ENCODE peak calls at places on chromosomes 7 and 10, in eight cellular contexts. N is pancreas; E is hypothalamus; G is heart left ventricle; K is glutamatergic neuron; B is activated T-cell treated with anti-CD3 and anti-CD28 coated beads, Interleukin-2, amount 50 U/mL, for 24 hours; V is stimulated activated CD4-positive, alpha-beta T cell treated with anti-CD3 and anti-CD28 coated beads, Interleukin-4, amount 100 ng/mL, for 1 hour; F is activated CD4-positive, CD25-positive, alpha-beta regulatory T cell. Y is an unnamed sample.

GRCh38 chr7:44729949-44730590 is 18.6 kb upstream of the ZMIZ2 start:
- DNase-seq in E (no peak), N (no peak), F (no peak), V (no peak), B (no peak), K (no peak), G (no peak), Y (no peak)

GRCh38 chr7:26321440-26321839 is 29.8 kb downstream of the SNX10 start:
- DNase-seq in N (no peak), G (no peak), K (no peak), E (no peak), B (no peak), F (no peak), V (no peak), Y (no peak)

GRCh38 chr10:32680803-32681557 is 235.0 kb downstream of the CCDC7 start:
- DNase-seq in G (no peak), V (no peak), B (no peak), E (no peak), K (no peak), N (no peak), F (no peak), Y (no peak)

GRCh38 chr7:87111877-87112276 is 40.4 kb upstream of the DMTF1 start:
- DNase-seq in V (no peak), K (no peak), N (no peak), E (no peak), F (no peak), G (no peak), B (no peak), Y (no peak)

GRCh38 chr7:12571691-12572090 is 1.2 kb downstream of the SCIN start:
- DNase-seq in G (no peak), F (no peak), V (no peak), K (no peak), N (no peak), B (no peak), E (no peak), Y (no peak)

GRCh38 chr7:92115821-92116220 is 18.5 kb downstream of the CYP51A1 start:
- DNase-seq in V (no peak), F (no peak), E (no peak), G (no peak), K (no peak), B (no peak), N (no peak), Y (no peak)

GRCh38 chr10:72097448-72098300 is 9.3 kb upstream of the SPOCK2 start:
- DNase-seq in G (no peak), K (no peak), V (no peak), F (no peak), B (no peak), E (no peak), N (no peak), Y (no peak)

GRCh38 chr7:28347462-28347861 is 64.9 kb upstream of the CREB5 start:
- DNase-seq in K (no peak), N (no peak), G (no peak), V (no peak), F (no peak), E (no peak), B (no peak), Y (no peak)

GRCh38 chr10:118339096-118339495 is 3.0 kb downstream of the FAM204A start:
- DNase-seq in N (no peak), E (no peak), F (no peak), V (no peak), B (no peak), G (peak), K (no peak), Y (no peak)

GRCh38 chr10:95401704-95402469 is 111.1 kb upstream of the PDLIM1 start:
- DNase-seq in V (no peak), E (no peak), G (no peak), N (no peak), F (no peak), K (no peak), B (no peak), Y (no peak)

GRCh38 chr10:116973371-116973905 is 31.5 kb downstream of the SHTN1 start:
- DNase-seq in E (no peak), N (no peak), F (no peak), V (no peak), B (no peak), K (no peak), G (no peak), Y (peak)

GRCh38 chr7:771241-772004 is 44.3 kb upstream of the PRKAR1B start:
- DNase-seq in G (peak), K (no peak), N (peak), V (no peak), B (no peak), F (no peak), E (no peak), Y (no peak)

GRCh38 chr10:2011106-2011716 is 273.9 kb upstream of the ADARB2 start:
- DNase-seq in G (no peak), B (no peak), K (no peak), N (peak), V (no peak), E (no peak), F (no peak), Y (no peak)

GRCh38 chr7:66033471-66034385 is 41.9 kb upstream of the ASL start:
- DNase-seq in N (no peak), F (no peak), B (no peak), V (no peak), K (no peak), E (no peak), G (no peak), Y (no peak)

GRCh38 chr7:104207731-104208420 is at the start of gene ORC5:
- DNase-seq in N (peak), V (peak), F (peak), B (peak), K (peak), G (peak), E (peak), Y (peak)

GRCh38 chr7:142881586-142882337 is 3.8 kb downstream of the TRPV6 start:
- DNase-seq in V (no peak), G (no peak), N (no peak), K (no peak), B (no peak), F (no peak), E (no peak), Y (no peak)

GRCh38 chr7:148028165-148028564 is 562.4 kb upstream of the C7orf33 start:
- DNase-seq in B (no peak), N (no peak), V (no peak), K (no peak), E (no peak), G (no peak), F (no peak), Y (no peak)

Y was measured in globus pallidus.